ENCODE peak calls at places on chromosomes 7 and 10, in five cellular contexts. L is lower leg skin, C is transverse colon, Q is cardiac fibroblast, A is lower lobe of right lung. X is an unnamed sample.

GRCh38 chr10:45420453-45421192 is 46.6 kb downstream of the ALOX5 start:
- DNase-seq in A (peak; percentile 79), Q (peak; percentile 83), L (peak; percentile 93), C (peak; percentile 87), X (peak; percentile 70)

GRCh38 chr7:103771294-103771693 is 218.2 kb downstream of the RELN start:
- DNase-seq in Q (no peak), A (no peak), L (no peak), C (no peak), X (no peak)

GRCh38 chr7:66377714-66378113 is 172.6 kb downstream of the TPST1 start:
- DNase-seq in Q (no peak), L (no peak), A (no peak), C (no peak), X (no peak)

GRCh38 chr10:93816123-93816747 is 58.5 kb downstream of the LGI1 start:
- DNase-seq in A (peak; percentile 67), C (peak; percentile 72), Q (peak; percentile 68), L (peak; percentile 86), X (peak; percentile 50)

GRCh38 chr10:115653473-115653872 is 560.3 kb downstream of the ATRNL1 start:
- DNase-seq in L (no peak), A (no peak), Q (no peak), C (no peak), X (no peak)

GRCh38 chr10:91597397-91597881 is 35.4 kb downstream of the PPP1R3C start:
- DNase-seq in L (no peak), Q (no peak), A (no peak), C (no peak), X (no peak)

GRCh38 chr10:86061301-86061873 is 305.2 kb downstream of the GRID1 start:
- DNase-seq in A (no peak), L (peak; percentile 78), Q (no peak), C (no peak), X (no peak)

GRCh38 chr10:14653271-14654161 is 121.2 kb downstream of the FAM107B start:
- DNase-seq in L (no peak), C (no peak), A (no peak), Q (peak; percentile 62), X (no peak)

GRCh38 chr10:89574348-89574747 is 39.0 kb upstream of the SLC16A12 start:
- DNase-seq in L (no peak), C (no peak), Q (peak; percentile 54), A (no peak), X (no peak)

GRCh38 chr10:117960345-117960744 is 86.4 kb downstream of the RAB11FIP2 start:
- DNase-seq in C (no peak), L (no peak), A (no peak), Q (peak; percentile 20), X (no peak)

GRCh38 chr10:32982293-32982709 is 24.3 kb upstream of the ITGB1 start:
- DNase-seq in C (no peak), A (no peak), L (no peak), Q (peak; percentile 94), X (no peak)

GRCh38 chr7:47538846-47539311 is 43.0 kb downstream of the TNS3 start:
- DNase-seq in A (no peak), C (no peak), Q (no peak), L (no peak), X (no peak)

GRCh38 chr7:30717181-30717580 is 34.8 kb upstream of the INMT start:
- DNase-seq in A (no peak), Q (peak; percentile 35), C (no peak), L (no peak), X (no peak)

GRCh38 chr10:110681023-110681681 is 37.0 kb downstream of the RBM20 start:
- DNase-seq in Q (peak; percentile 40), C (peak; percentile 30), L (no peak), A (no peak), X (peak; percentile 56)

GRCh38 chr7:101625076-101625914 is 3.8 kb downstream of the MYL10 start:
- DNase-seq in C (no peak), L (no peak), Q (no peak), A (no peak), X (no peak)

GRCh38 chr7:102425639-102426267 is 7.6 kb upstream of the ORAI2 start:
- DNase-seq in A (peak; percentile 84), Q (no peak), L (peak; percentile 88), C (peak; percentile 83), X (peak; percentile 84)

GRCh38 chr10:113539789-113540188 is 13.1 kb upstream of the HABP2 start:
- DNase-seq in A (no peak), L (no peak), C (no peak), Q (peak; percentile 8), X (no peak)

GRCh38 chr10:132735923-132736391 is 50.0 kb downstream of the NKX6-2 start:
- DNase-seq in C (no peak), Q (no peak), A (no peak), L (no peak), X (no peak)

GRCh38 chr10:58955615-58956014 is 220.8 kb upstream of the PHYHIPL start:
- DNase-seq in C (no peak), Q (no peak), L (no peak), A (no peak), X (no peak)

GRCh38 chr10:76033457-76034196 is 602.2 kb downstream of the LRMDA start:
- DNase-seq in Q (peak; percentile 30), L (no peak), A (no peak), C (no peak), X (no peak)

GRCh38 chr7:115260381-115260780 is 338.5 kb downstream of the MDFIC start:
- DNase-seq in A (no peak), Q (peak; percentile 10), C (no peak), L (no peak), X (no peak)

GRCh38 chr7:38224392-38224791 is 46.3 kb downstream of the STARD3NL start:
- DNase-seq in L (no peak), A (no peak), Q (no peak), C (no peak), X (no peak)

GRCh38 chr7:156907656-156908055 is 14.7 kb upstream of the LMBR1 start:
- DNase-seq in A (no peak), L (no peak), Q (peak; percentile 47), C (no peak), X (no peak)

GRCh38 chr7:19110778-19111175 is 6.7 kb downstream of the TWIST1 start:
- DNase-seq in L (no peak), C (no peak), Q (no peak), A (no peak), X (no peak)

GRCh38 chr10:133000648-133001047 is 58.3 kb upstream of the CFAP46 start:
- DNase-seq in A (no peak), C (no peak), Q (no peak), L (no peak), X (no peak)

GRCh38 chr10:89263091-89263490 is 11.5 kb upstream of the LIPA start:
- DNase-seq in C (no peak), L (no peak), A (no peak), Q (no peak), X (no peak)

GRCh38 chr10:5732141-5732540 is 47.5 kb downstream of the TASOR2 start:
- DNase-seq in L (no peak), Q (no peak), C (no peak), A (no peak), X (no peak)

GRCh38 chr7:73451780-73452398 is 18.3 kb downstream of the FZD9 start:
- DNase-seq in C (no peak), A (no peak), Q (peak; percentile 79), L (no peak), X (peak; percentile 57)

GRCh38 chr10:47013469-47014169 is 102.4 kb downstream of the PTPN20 start:
- DNase-seq in L (peak; percentile 91), A (peak; percentile 34), C (no peak), Q (no peak), X (no peak)

GRCh38 chr10:114767101-114767588 is 54.4 kb upstream of the FHIP2A start:
- DNase-seq in Q (peak; percentile 59), C (no peak), L (no peak), A (no peak), X (no peak)

GRCh38 chr7:73809454-73810090 is 21.2 kb upstream of the CLDN4 start:
- DNase-seq in C (peak; percentile 91), A (peak; percentile 40), L (peak; percentile 85), Q (peak; percentile 18), X (no peak)

GRCh38 chr10:98446121-98446655 is 547 bp downstream of the HPS1 start:
- DNase-seq in A (peak; percentile 73), L (peak; percentile 91), C (peak; percentile 46), Q (peak; percentile 31), X (no peak)

GRCh38 chr10:110498087-110498981 is 627 bp downstream of the DUSP5 start:
- DNase-seq in A (peak; percentile 80), C (peak; percentile 52), Q (peak; percentile 51), L (peak; percentile 90), X (peak; percentile 53)

GRCh38 chr10:24360286-24361127 is 151.6 kb downstream of the KIAA1217 start:
- DNase-seq in Q (peak; percentile 88), L (peak; percentile 90), A (peak; percentile 65), C (peak; percentile 73), X (peak; percentile 39)

GRCh38 chr10:26334932-26335573 is 103.1 kb upstream of the APBB1IP start:
- DNase-seq in A (peak; percentile 52), Q (peak; percentile 72), L (no peak), C (peak; percentile 44), X (peak; percentile 68)

GRCh38 chr7:304574-305409 is 14.8 kb downstream of the FOXL3 start:
- DNase-seq in Q (no peak), L (no peak), C (no peak), A (peak; percentile 10), X (no peak)

GRCh38 chr7:127733976-127734375 is 82.0 kb downstream of the SND1 start:
- DNase-seq in C (no peak), Q (peak; percentile 42), L (no peak), A (no peak), X (no peak)

GRCh38 chr7:98754041-98754479 is 115.8 kb downstream of the TMEM130 start:
- DNase-seq in C (no peak), Q (peak; percentile 4), A (no peak), L (no peak), X (no peak)

GRCh38 chr10:98459385-98459784 is 12.7 kb upstream of the HPS1 start:
- DNase-seq in C (no peak), L (no peak), Q (no peak), A (no peak), X (no peak)

GRCh38 chr10:34024708-34025425 is 690.4 kb upstream of the NRP1 start:
- DNase-seq in C (peak; percentile 8), Q (peak; percentile 63), L (peak; percentile 88), A (no peak), X (no peak)
- TF ChIP-seq CTCF in C (no peak), Q (no peak), L (no peak), A (no peak), X (no peak)

GRCh38 chr10:70540089-70540788 is 61.7 kb downstream of the PALD1 start:
- DNase-seq in A (no peak), Q (peak; percentile 24), L (no peak), C (no peak), X (peak; percentile 74)
- TF ChIP-seq CTCF in A (peak; percentile 60), Q (peak; percentile 88), L (no peak), C (peak; percentile 62), X (peak; percentile 58)

GRCh38 chr7:15305002-15305600 is 256.7 kb downstream of the AGMO start:
- DNase-seq in C (peak; percentile 23), Q (peak; percentile 78), L (peak; percentile 77), A (no peak), X (peak; percentile 6)
- TF ChIP-seq CTCF in C (peak; percentile 69), Q (peak; percentile 84), L (no peak), A (peak; percentile 62), X (peak; percentile 61)

DNA sequence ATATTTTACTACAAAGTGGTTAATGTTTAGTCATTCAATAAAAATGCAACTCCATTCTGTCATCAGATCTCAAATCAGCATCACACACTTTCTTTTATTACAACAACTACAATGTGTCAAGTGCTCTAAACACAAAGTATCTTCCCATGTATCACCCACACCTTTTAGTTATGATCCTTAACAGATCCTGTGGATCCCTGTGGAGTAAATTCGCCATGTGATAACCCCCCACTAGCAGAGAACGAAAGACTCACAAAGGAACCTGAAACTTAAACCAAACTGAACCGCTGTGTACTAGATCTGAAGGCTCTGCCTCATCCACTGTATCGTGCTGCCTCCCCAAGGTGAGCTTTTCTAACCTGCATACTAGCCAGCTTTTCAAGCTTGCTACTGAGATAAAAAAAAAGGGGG is 1.8 kb downstream of the DPY19L1 start:
- DNase-seq in A (no peak), L (no peak), C (peak; percentile 28), Q (peak; percentile 56), X (peak; percentile 63)
- TF ChIP-seq CTCF in A (no peak), L (no peak), C (peak; percentile 2), Q (peak; percentile 9), X (peak; percentile 27)